ENCODE peak calls at places on chromosomes 3 and 15, in five cellular contexts. O is GM12878, I is left ventricle myocardium inferior, E is astrocyte of the cerebellum, N is endothelial cell of umbilical vein. R is an unnamed sample.

GRCh38 chr3:26437678-26438077 is 184.9 kb upstream of the LRRC3B start:
- DNase-seq in O (no peak), I (no peak), E (peak; percentile 79), N (no peak), R (no peak)

GRCh38 chr3:150412599-150413069 is 4.5 kb downstream of the TSC22D2 start:
- DNase-seq in O (no peak), I (no peak), E (peak; percentile 52), N (peak; percentile 72), R (peak; percentile 40)

GRCh38 chr3:150484410-150484809 is 61.9 kb downstream of the SERP1 start:
- DNase-seq in O (no peak), I (no peak), E (no peak), N (no peak), R (no peak)

GRCh38 chr3:146072824-146073223 is 88.2 kb downstream of the PLOD2 start:
- DNase-seq in O (no peak), I (no peak), E (no peak), N (no peak), R (no peak)

GRCh38 chr15:96693515-96693914 is 363.0 kb downstream of the NR2F2 start:
- DNase-seq in O (no peak), I (no peak), E (no peak), N (no peak), R (no peak)

GRCh38 chr15:82531496-82532382 is 8.5 kb downstream of the RPS17 start:
- DNase-seq in O (no peak), I (no peak), E (no peak), N (no peak), R (no peak)

GRCh38 chr3:31929826-31930502 is 51.1 kb downstream of the OSBPL10 start:
- DNase-seq in O (no peak), I (no peak), E (no peak), N (no peak), R (no peak)

GRCh38 chr15:29924750-29925149 is 102.5 kb upstream of the TJP1 start:
- DNase-seq in O (no peak), I (peak; percentile 20), E (peak; percentile 40), N (peak; percentile 54), R (no peak)

GRCh38 chr15:41207687-41208448 is 22.7 kb downstream of the EXD1 start:
- DNase-seq in O (no peak), I (no peak), E (no peak), N (no peak), R (peak; percentile 26)

GRCh38 chr3:61561374-61562041 is at the start of gene PTPRG:
- DNase-seq in O (no peak), I (peak; percentile 91), E (peak; percentile 92), N (peak; percentile 95), R (peak; percentile 69)

GRCh38 chr15:73336756-73337155 is 32.0 kb downstream of the HCN4 start:
- DNase-seq in O (no peak), I (no peak), E (no peak), N (no peak), R (no peak)

GRCh38 chr15:68991723-68992122 is 22.8 kb upstream of the NOX5 start:
- DNase-seq in O (no peak), I (no peak), E (no peak), N (no peak), R (no peak)

GRCh38 chr3:189369636-189370035 is 197.9 kb downstream of the TPRG1 start:
- DNase-seq in O (no peak), I (no peak), E (no peak), N (no peak), R (no peak)

GRCh38 chr15:62777657-62778056 is 264.9 kb upstream of the TPM1 start:
- DNase-seq in O (no peak), I (no peak), E (no peak), N (no peak), R (no peak)

GRCh38 chr3:115245437-115245836 is 98.3 kb upstream of the ZBTB20 start:
- DNase-seq in O (no peak), I (no peak), E (peak; percentile 87), N (peak; percentile 85), R (no peak)

GRCh38 chr15:61660579-61660978 is 399.7 kb downstream of the VPS13C start:
- DNase-seq in O (no peak), I (no peak), E (peak; percentile 72), N (no peak), R (no peak)

GRCh38 chr15:55403531-55403930 is 4.6 kb downstream of the CCPG1 start:
- DNase-seq in O (no peak), I (no peak), E (no peak), N (peak; percentile 61), R (peak; percentile 57)

DNA sequence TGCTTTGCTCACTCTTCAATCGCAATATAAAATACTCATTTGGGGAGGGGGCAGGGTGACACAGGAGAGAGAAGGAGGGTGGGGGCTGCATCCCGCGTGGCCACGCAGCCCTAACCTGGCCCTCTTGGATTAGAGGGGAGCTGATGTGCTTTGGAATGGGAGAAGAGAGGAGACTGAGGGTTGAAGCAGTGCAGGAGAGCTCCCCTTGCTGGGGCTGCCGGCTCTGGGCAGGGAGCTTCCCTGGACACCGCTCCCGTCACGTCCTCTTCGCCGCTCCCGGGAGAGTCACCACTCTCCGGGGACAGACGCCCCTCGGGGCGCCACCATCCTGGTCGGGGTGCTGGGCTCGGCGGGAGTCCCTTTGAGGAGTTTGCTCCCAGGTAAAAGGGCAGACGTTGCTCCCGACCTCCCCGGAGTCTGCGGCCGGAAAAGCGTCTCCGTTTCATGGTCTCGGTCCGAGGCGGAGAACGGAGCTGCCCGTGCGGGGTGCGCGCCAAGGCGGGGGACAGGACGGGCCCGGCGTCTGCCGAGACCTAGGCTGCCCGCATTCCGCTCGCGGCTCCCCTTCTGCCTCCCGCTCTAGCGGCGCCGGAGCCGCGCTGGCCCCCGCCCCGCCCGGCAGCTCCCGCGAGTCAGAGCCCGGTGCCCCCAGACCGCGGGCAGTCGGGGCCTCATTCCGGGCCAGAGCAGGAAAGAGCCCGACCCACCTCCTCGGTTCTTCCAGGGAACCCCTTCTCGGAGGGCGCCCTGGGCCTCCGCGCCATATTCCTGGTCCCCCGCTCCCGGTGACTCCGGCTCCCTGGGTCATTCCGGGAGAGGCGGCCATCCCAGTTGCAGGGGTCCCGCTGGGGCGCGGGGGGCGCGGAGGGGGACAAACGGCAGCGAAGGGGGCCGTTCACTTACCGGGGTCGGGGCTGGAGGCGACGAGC is 603 bp downstream of the SLC7A14 start:
- DNase-seq in O (no peak), I (no peak), E (no peak), N (peak; percentile 8), R (no peak)
- H3K4me3 ChIP-seq in O (no peak overlapping the region), I (peak overlapping the region; percentile 61), E (peak overlapping the region; percentile 45), N (peak overlapping the region; percentile 34), R (no peak overlapping the region)

DNA sequence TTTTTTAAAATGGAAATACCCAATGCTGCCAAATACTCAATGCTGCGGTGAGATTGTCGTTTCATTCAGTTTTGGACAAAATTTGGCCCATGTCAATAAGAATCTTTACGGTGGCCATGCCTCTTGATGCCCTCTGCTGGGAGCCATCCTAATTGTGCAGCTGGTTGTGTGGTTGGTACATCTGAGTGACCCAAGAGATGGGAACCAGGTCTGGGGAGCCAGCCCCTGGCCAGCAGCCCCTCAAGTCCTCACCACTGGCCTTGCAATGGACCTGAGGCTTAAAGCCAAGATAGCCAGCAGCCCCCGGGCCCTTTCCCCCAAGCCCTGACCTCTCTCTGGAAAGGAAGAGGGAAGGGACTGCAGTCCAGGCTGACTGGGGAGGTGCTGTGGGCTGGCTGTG is 36.4 kb upstream of the ESYT3 start:
- DNase-seq in O (no peak), I (no peak), E (no peak), N (no peak), R (no peak)
- TF ChIP-seq CTCF in O (peak; percentile 2), I (peak; percentile 43), E (peak; percentile 7), N (no peak), R (no peak)

DNA sequence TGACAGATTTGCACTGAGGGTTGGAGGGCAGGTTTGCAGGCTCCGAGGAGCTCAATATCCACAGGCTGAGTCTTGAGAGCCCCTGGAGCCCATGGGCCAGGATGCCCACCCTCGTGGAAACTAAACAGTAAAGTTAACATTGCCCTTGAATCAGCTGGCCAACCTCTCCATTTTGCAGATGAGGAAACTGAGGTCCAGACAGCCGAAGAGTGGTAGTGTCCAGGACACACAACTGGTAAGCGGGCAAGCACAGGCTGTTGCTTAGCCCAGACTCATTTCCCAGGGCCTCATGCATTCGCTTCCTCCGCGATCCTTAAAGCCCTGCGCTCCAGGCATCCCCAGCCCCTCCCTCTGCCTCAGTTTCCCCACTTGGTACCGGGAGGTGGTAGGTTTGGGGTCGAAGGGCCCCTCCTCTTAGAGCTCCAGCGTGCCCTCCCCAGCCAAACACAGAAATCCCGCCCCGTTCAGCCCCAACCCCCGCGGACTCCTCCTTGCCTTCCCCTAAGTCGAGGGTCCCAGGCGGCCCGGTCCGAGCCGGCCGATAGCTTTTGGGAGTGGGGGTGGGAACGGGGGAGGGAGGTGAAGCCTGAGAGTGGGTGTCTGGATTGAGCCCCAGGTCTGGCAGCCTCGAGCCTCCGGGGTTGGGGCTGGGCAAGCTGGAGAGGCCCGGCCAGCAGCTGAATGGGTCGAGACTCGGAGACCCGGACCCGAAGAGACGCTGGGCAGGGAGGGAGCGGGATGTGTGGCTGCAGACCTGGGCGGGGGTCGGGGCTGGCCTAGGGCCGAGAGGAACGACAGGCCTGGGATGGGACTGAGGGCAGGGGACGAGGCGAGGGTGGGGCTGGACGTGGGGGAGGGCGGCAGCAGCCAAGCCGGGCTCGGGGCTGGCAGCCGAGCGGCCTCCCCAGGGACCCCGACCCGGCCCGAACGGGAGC is 3.6 kb downstream of the PTH1R start:
- DNase-seq in O (no peak), I (no peak), E (no peak), N (no peak), R (no peak)
- H3K4me3 ChIP-seq in O (no peak overlapping the region), I (peak overlapping the region; percentile 76), E (peak overlapping the region; percentile 45), N (no peak overlapping the region), R (no peak overlapping the region)

GRCh38 chr3:117898722-117899121 is 1135.9 kb downstream of the IGSF11 start:
- DNase-seq in O (no peak), I (no peak), E (no peak), N (peak; percentile 44), R (peak; percentile 23)
- TF ChIP-seq CTCF in O (peak; percentile 54), I (no peak), E (peak; percentile 38), N (peak; percentile 40), R (peak; percentile 50)

DNA sequence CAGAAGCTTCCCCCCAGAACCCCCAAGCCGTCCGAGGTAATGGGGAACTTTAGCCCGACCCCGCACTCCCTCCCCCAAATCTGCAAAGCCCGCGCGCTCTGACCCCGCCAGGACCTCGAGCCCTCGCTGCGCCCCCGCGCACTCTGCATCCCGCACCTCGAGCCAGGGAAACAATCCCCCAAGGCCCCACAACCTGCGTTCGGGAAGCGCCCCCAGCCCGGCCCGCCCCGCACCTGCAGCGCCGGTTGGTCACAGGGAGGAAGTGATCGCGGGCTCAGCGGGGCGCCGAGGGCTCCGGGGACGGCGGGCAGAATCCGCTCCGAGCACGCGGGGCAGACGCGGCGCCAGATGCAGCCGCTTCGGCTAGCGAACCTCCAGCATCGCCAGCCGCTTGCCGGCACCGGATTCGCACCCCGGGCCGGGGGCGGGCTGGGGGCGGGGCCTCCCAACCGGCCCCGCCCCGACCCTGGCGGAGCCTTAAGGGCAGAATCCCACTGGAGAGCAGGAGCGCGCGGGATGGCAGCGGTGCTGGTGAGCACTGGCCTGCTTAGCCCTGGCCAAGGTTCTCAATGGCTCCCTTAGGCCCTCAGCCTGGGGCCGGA is at the start of gene CAMKV:
- DNase-seq in O (no peak), I (no peak), E (no peak), N (no peak), R (no peak)
- H3K4me3 ChIP-seq in O (no peak within 1 kb of the TSS), I (peak within 1 kb of the TSS; percentile 58), E (peak within 1 kb of the TSS; percentile 28), N (no peak within 1 kb of the TSS), R (no peak within 1 kb of the TSS)

DNA sequence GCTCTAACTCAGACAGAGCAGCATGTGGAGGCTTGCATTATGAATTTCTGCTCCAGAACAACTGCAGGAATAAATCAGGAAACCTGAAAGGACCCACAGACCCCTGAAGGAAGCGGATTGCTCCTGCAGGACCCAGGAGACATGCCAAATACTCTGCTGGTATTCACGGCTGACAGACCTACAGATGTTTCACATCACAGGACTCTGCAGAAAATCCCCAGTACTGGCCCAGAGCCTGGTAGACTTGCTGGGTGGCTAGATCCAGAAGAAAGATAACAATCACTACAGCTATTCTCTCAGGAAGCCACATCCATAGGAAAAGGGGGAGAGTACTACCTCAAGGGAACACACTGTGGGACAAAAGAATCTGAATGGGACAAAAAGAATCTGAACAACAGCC is 942.1 kb downstream of the AGBL1 start:
- DNase-seq in O (no peak), I (no peak), E (no peak), N (no peak), R (no peak)
- TF ChIP-seq CTCF in O (no peak), I (no peak), E (no peak), N (no peak), R (no peak)

R was measured in GM12865.